ENCODE peak calls at places on chromosome 9, in six cellular contexts. K is A549, D is sigmoid colon, B is testis, W is esophagus muscularis mucosa, G is GM23248. R is an unnamed sample.

GRCh38 chr9:78713746-78714405 is 417.0 kb downstream of the PSAT1 start:
- DNase-seq in K (no peak), D (no peak), B (no peak), W (no peak), G (peak; percentile 69), R (no peak)

GRCh38 chr9:136546697-136547481 is 1.0 kb upstream of the NOTCH1 start:
- DNase-seq in K (peak; percentile 57), D (peak; percentile 97), B (peak; percentile 53), W (peak; percentile 94), G (peak; percentile 62), R (no peak)

GRCh38 chr9:128094166-128094949 is 26.3 kb downstream of the SLC25A25 start:
- DNase-seq in K (peak; percentile 94), D (peak; percentile 98), B (peak; percentile 96), W (peak; percentile 99), G (peak; percentile 99), R (no peak)

GRCh38 chr9:101388507-101388993 is 3.7 kb upstream of the BAAT start:
- DNase-seq in K (peak; percentile 68), D (no peak), B (no peak), W (no peak), G (peak; percentile 30), R (no peak)

GRCh38 chr9:82147798-82148440 is 159.3 kb downstream of the SPATA31D1 start:
- DNase-seq in K (no peak), D (no peak), B (no peak), W (no peak), G (peak; percentile 24), R (no peak)

GRCh38 chr9:41229408-41230401 is 40.6 kb upstream of the ZNG1F start:
- DNase-seq in K (peak; percentile 21), D (peak; percentile 69), B (no peak), W (peak; percentile 95), G (peak; percentile 1), R (no peak)

GRCh38 chr9:105355810-105356209 is 92.0 kb upstream of the FSD1L start:
- DNase-seq in K (peak; percentile 6), D (no peak), B (no peak), W (no peak), G (peak; percentile 26), R (no peak)

GRCh38 chr9:38337095-38337494 is 55.4 kb upstream of the ALDH1B1 start:
- DNase-seq in K (no peak), D (no peak), B (no peak), W (no peak), G (no peak), R (no peak)

GRCh38 chr9:117763314-117763713 is 59.1 kb downstream of the TLR4 start:
- DNase-seq in K (no peak), D (no peak), B (no peak), W (no peak), G (peak; percentile 63), R (no peak)

GRCh38 chr9:25427290-25427689 is 251.0 kb downstream of the TUSC1 start:
- DNase-seq in K (no peak), D (no peak), B (no peak), W (no peak), G (no peak), R (no peak)

GRCh38 chr9:116641292-116642059 is 45.6 kb upstream of the TRIM32 start:
- DNase-seq in K (no peak), D (no peak), B (no peak), W (no peak), G (no peak), R (no peak)

GRCh38 chr9:116639251-116639741 is 47.8 kb upstream of the TRIM32 start:
- DNase-seq in K (no peak), D (peak; percentile 67), B (no peak), W (peak; percentile 93), G (peak; percentile 78), R (no peak)

GRCh38 chr9:116633444-116633843 is 53.7 kb upstream of the TRIM32 start:
- DNase-seq in K (no peak), D (no peak), B (no peak), W (no peak), G (peak; percentile 81), R (no peak)

GRCh38 chr9:116632990-116633441 is 54.1 kb upstream of the TRIM32 start:
- DNase-seq in K (no peak), D (no peak), B (no peak), W (no peak), G (peak; percentile 76), R (no peak)

GRCh38 chr9:116635908-116636307 is 51.2 kb upstream of the TRIM32 start:
- DNase-seq in K (no peak), D (no peak), B (no peak), W (no peak), G (no peak), R (no peak)
- H3K4me1 ChIP-seq in K (no peaks in the 10 kb centered on the region), D (no peaks in the 10 kb centered on the region), B (no peaks in the 10 kb centered on the region), W (peaks cover 13% of the 10 kb centered on the region), G (peaks cover 39% of the 10 kb centered on the region), R (no peaks in the 10 kb centered on the region)

DNA sequence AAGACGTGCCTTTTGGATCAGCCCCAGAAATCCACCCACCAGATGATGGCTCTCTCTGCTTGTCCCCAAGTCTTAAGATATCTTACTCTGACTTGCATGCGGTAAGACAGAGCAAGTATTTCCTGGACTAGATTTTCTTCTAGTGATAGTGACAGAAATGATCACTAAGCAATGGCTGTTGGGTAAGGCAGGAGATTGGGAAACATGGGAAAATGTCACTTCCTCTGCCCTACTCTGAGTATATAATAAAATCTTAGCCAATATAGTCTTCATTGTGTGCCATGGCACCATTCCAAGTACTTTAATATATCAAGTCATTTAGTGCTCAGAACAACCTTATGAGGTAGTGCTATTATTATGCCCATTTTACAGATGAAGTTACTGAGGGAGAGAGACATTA is 31.0 kb upstream of the GNA14 start:
- DNase-seq in K (no peak), D (no peak), B (no peak), W (peak; percentile 29), G (peak; percentile 5), R (no peak)
- H3K27ac ChIP-seq in K (no peak overlapping the region), D (no peak overlapping the region), B (no peak overlapping the region), W (no peak overlapping the region), G (no peak overlapping the region), R (no peak overlapping the region)

GRCh38 chr9:134868751-134869553 is 11.7 kb upstream of the FCN2 start:
- DNase-seq in K (no peak), D (no peak), B (peak; percentile 12), W (no peak), G (no peak), R (no peak)
- H3K4me3 ChIP-seq in K (no peak overlapping the region), D (no peak overlapping the region), B (no peak overlapping the region), W (no peak overlapping the region), G (no peak overlapping the region), R (no peak overlapping the region)

DNA sequence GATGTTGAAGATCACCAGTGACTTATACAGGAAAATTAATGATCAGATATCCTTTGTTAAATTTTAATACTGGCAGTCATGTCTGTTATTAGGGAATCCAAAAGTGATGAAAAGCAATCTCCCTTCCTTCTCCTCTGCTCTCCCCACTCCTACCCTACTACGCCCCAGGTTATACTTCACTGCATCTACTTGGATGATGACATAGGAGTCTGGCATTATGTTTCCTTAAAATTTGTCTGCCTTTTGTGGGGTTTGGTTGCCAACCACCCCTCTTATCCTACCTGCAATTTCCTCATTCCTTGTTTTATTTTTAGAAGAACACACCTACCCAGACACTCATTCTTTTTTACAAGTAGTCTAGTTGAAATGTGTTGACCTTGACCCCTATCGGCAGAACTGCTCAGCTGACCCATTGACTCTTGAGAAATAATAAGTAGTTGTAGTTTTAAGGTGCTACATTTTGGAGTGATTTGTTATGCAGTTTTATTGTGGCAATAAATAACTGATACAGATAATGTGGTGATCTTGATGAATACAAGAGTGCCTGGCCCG is 5.1 kb upstream of the MOB3B start:
- DNase-seq in K (no peak), D (no peak), B (no peak), W (no peak), G (no peak), R (no peak)
- H3K4me1 ChIP-seq in K (peaks cover 33% of the 10 kb centered on the region), D (no peaks in the 10 kb centered on the region), B (peaks cover 13% of the 10 kb centered on the region), W (peaks cover 57% of the 10 kb centered on the region), G (peaks cover 4% of the 10 kb centered on the region), R (peaks cover 1% of the 10 kb centered on the region)

GRCh38 chr9:133926165-133926856 is 65.8 kb downstream of the VAV2 start:
- DNase-seq in K (no peak), D (no peak), B (no peak), W (no peak), G (no peak), R (no peak)

GRCh38 chr9:133921866-133922265 is 70.3 kb downstream of the VAV2 start:
- DNase-seq in K (no peak), D (no peak), B (no peak), W (no peak), G (no peak), R (no peak)

GRCh38 chr9:133927041-133927440 is 65.1 kb downstream of the VAV2 start:
- DNase-seq in K (no peak), D (no peak), B (no peak), W (no peak), G (no peak), R (no peak)

GRCh38 chr9:133928248-133928764 is 63.8 kb downstream of the VAV2 start:
- DNase-seq in K (no peak), D (no peak), B (no peak), W (no peak), G (no peak), R (no peak)

GRCh38 chr9:133924453-133924852 is 67.7 kb downstream of the VAV2 start:
- DNase-seq in K (no peak), D (no peak), B (no peak), W (no peak), G (no peak), R (no peak)
- H3K27ac ChIP-seq in K (no peak overlapping the region), D (no peak overlapping the region), B (no peak overlapping the region), W (no peak overlapping the region), G (no peak overlapping the region), R (no peak overlapping the region)